ENCODE peak calls at places on chromosomes 7 and 10, in ten cellular contexts. J is sigmoid colon, U is transverse colon, X is prostate gland, G is upper lobe of left lung, K is GM12892, D is GM12891, B is HepG2, V is Panc1, W is spleen. H is an unnamed sample.

GRCh38 chr10:104350146-104350635 is 3.4 kb upstream of the CFAP58 start:
- DNase-seq in G (no peak), V (no peak), W (no peak), X (peak), D (no peak), U (no peak), K (no peak), B (peak), J (no peak), H (peak)

GRCh38 chr10:13830385-13830784 is 243.6 kb downstream of the PRPF18 start:
- DNase-seq in D (no peak), V (no peak), W (no peak), J (no peak), X (no peak), G (no peak), K (no peak), U (no peak), B (no peak), H (no peak)

GRCh38 chr10:17375936-17376584 is 78.3 kb downstream of the ST8SIA6 start:
- DNase-seq in K (no peak), U (no peak), J (no peak), D (no peak), V (no peak), W (no peak), X (no peak), G (no peak), B (peak), H (peak)

GRCh38 chr7:116341222-116341907 is 131.0 kb downstream of the TES start:
- DNase-seq in B (no peak), V (no peak), K (no peak), D (no peak), W (no peak), U (no peak), G (no peak), X (no peak), J (no peak), H (peak)

GRCh38 chr10:15140640-15141039 is 27.9 kb downstream of the NMT2 start:
- DNase-seq in K (no peak), J (no peak), B (no peak), V (no peak), G (no peak), W (no peak), U (no peak), D (no peak), X (no peak), H (no peak)

GRCh38 chr10:78850611-78851010 is 218.2 kb upstream of the ZMIZ1 start:
- DNase-seq in B (no peak), V (no peak), K (no peak), G (no peak), D (no peak), X (no peak), U (no peak), J (no peak), W (no peak), H (no peak)

GRCh38 chr10:78774999-78775711 is 293.6 kb upstream of the ZMIZ1 start:
- DNase-seq in J (no peak), U (no peak), W (no peak), X (no peak), D (no peak), G (no peak), V (no peak), K (no peak), B (peak), H (no peak)

GRCh38 chr10:91908358-91909177 is 718 bp downstream of the FGFBP3 start:
- DNase-seq in U (peak), J (peak), G (peak), V (peak), W (peak), B (peak), X (peak), K (peak), D (peak), H (peak)

GRCh38 chr7:25351761-25352160 is 123.5 kb upstream of the NPVF start:
- DNase-seq in K (no peak), B (no peak), G (no peak), U (no peak), D (no peak), W (no peak), V (no peak), X (no peak), J (no peak), H (no peak)

GRCh38 chr10:83988435-83988834 is 150.9 kb upstream of the GHITM start:
- DNase-seq in B (no peak), J (no peak), G (no peak), W (no peak), K (no peak), V (no peak), X (no peak), D (no peak), U (no peak), H (no peak)

GRCh38 chr10:62054408-62054807 is 152.9 kb downstream of the ARID5B start:
- DNase-seq in B (no peak), V (no peak), W (no peak), K (no peak), J (no peak), X (no peak), G (no peak), D (no peak), U (no peak), H (no peak)

GRCh38 chr7:31549621-31550020 is 35.7 kb downstream of the ITPRID1 start:
- DNase-seq in B (no peak), K (no peak), V (no peak), U (no peak), D (no peak), X (no peak), G (no peak), W (no peak), J (no peak), H (no peak)

GRCh38 chr7:117229350-117229749 is 93.5 kb downstream of the WNT2 start:
- DNase-seq in K (no peak), G (no peak), D (no peak), J (no peak), X (no peak), U (no peak), B (no peak), W (no peak), V (no peak), H (no peak)

GRCh38 chr10:43689955-43690771 is 41.5 kb upstream of the ZNF32 start:
- DNase-seq in K (peak), J (peak), V (no peak), U (peak), W (peak), B (peak), D (peak), X (peak), G (peak), H (peak)

GRCh38 chr10:21134645-21135395 is 237.7 kb upstream of the NEBL start:
- DNase-seq in K (no peak), V (peak), G (no peak), U (no peak), D (no peak), W (no peak), X (no peak), J (no peak), B (peak), H (no peak)

GRCh38 chr10:88113232-88113631 is 249.8 kb downstream of the PTEN start:
- DNase-seq in V (no peak), K (no peak), X (no peak), J (no peak), G (no peak), B (no peak), W (peak), D (no peak), U (no peak), H (no peak)

GRCh38 chr10:24207781-24208611 is 942 bp upstream of the KIAA1217 start:
- DNase-seq in D (no peak), W (no peak), X (peak), V (no peak), G (no peak), U (peak), B (peak), K (no peak), J (no peak), H (peak)

GRCh38 chr7:113159746-113160339 is 41.5 kb upstream of the SMIM30 start:
- DNase-seq in W (no peak), G (no peak), X (no peak), K (no peak), D (no peak), B (peak), U (no peak), V (peak), J (no peak), H (peak)

GRCh38 chr7:55024776-55025175 is 6.0 kb downstream of the EGFR start:
- DNase-seq in D (no peak), U (no peak), B (no peak), K (no peak), G (no peak), W (no peak), V (no peak), J (no peak), X (no peak), H (no peak)

GRCh38 chr7:3063016-3063753 is 19.5 kb upstream of the CARD11 start:
- DNase-seq in D (peak), V (no peak), G (no peak), B (no peak), J (no peak), X (no peak), U (peak), W (peak), K (peak), H (no peak)

GRCh38 chr7:151381333-151382078 is 28.3 kb downstream of the WDR86 start:
- DNase-seq in V (no peak), B (no peak), D (peak), W (peak), K (peak), G (peak), J (no peak), X (no peak), U (peak), H (no peak)

GRCh38 chr7:155584763-155585531 is 38.6 kb upstream of the CNPY1 start:
- DNase-seq in V (no peak), J (no peak), U (peak), G (no peak), B (no peak), K (no peak), X (no peak), W (no peak), D (no peak), H (no peak)

GRCh38 chr7:101519324-101520017 is 109.6 kb downstream of the MYL10 start:
- DNase-seq in W (no peak), V (no peak), X (no peak), K (no peak), U (no peak), J (no peak), D (no peak), G (no peak), B (no peak), H (no peak)

GRCh38 chr10:35451103-35452016 is 115.1 kb downstream of the CCNY start:
- DNase-seq in X (no peak), J (no peak), U (no peak), G (peak), K (peak), V (no peak), W (no peak), D (peak), B (no peak), H (no peak)

GRCh38 chr7:90595341-90595800 is 750 bp upstream of the CDK14 start:
- DNase-seq in B (no peak), K (no peak), U (no peak), J (no peak), V (no peak), G (no peak), X (no peak), W (no peak), D (no peak), H (no peak)

GRCh38 chr7:98753176-98753575 is 116.6 kb downstream of the TMEM130 start:
- DNase-seq in W (no peak), U (no peak), D (no peak), X (no peak), K (no peak), G (no peak), B (no peak), V (no peak), J (no peak), H (no peak)

GRCh38 chr10:17062493-17063487 is 66.8 kb downstream of the CUBN start:
- DNase-seq in G (no peak), J (peak), U (no peak), K (no peak), V (peak), D (no peak), W (no peak), B (peak), X (no peak), H (peak)

GRCh38 chr7:117544061-117544460 is 64.2 kb downstream of the CFTR start:
- DNase-seq in K (no peak), U (no peak), V (no peak), X (no peak), B (no peak), D (no peak), J (no peak), G (no peak), W (no peak), H (no peak)

DNA sequence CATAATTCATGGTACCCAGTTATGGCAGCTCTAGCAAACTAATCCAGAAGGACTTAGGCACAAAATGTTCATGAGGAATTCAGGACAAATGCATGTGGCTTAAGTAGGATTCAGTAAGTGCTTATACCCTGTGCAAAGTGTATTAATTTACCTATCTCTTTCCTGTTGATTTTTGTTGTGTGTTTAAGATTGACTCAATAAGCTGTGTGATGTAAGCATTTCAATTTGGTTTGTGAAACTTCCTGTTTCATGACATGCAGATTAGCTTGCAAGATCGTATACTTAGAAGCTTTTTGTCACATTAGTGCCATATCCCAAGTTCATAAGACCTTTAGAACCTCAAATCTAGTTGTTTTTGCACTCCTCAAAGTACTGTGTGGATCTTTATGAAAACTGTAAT is 416.7 kb downstream of the ARL4A start:
- DNase-seq in D (no peak), G (no peak), W (no peak), U (no peak), J (no peak), K (no peak), B (peak), X (no peak), V (no peak), H (no peak)
- TF ChIP-seq POLR2AphosphoS5 in D (no peak), G (no peak), W (no peak), U (no peak), J (no peak), K (no peak), B (no peak), X (no peak), V (no peak), H (no peak)

GRCh38 chr7:49787980-49788379 is 14.5 kb downstream of the VWC2 start:
- DNase-seq in J (no peak), V (no peak), G (peak), U (no peak), X (no peak), D (no peak), B (no peak), K (no peak), W (no peak), H (no peak)

GRCh38 chr7:49788455-49789059 is 15.1 kb downstream of the VWC2 start:
- DNase-seq in J (no peak), K (no peak), D (no peak), X (no peak), G (no peak), B (no peak), W (no peak), U (no peak), V (no peak), H (no peak)

GRCh38 chr7:49791089-49791741 is 17.8 kb downstream of the VWC2 start:
- DNase-seq in B (peak), U (peak), W (no peak), X (no peak), D (no peak), J (no peak), K (no peak), V (peak), G (no peak), H (no peak)

GRCh38 chr7:49789736-49790135 is 16.3 kb downstream of the VWC2 start:
- DNase-seq in W (no peak), J (no peak), G (peak), U (no peak), D (no peak), V (no peak), K (no peak), X (no peak), B (no peak), H (no peak)

GRCh38 chr7:49790209-49790608 is 16.8 kb downstream of the VWC2 start:
- DNase-seq in J (no peak), V (no peak), W (no peak), B (no peak), K (no peak), D (no peak), X (no peak), U (no peak), G (no peak), H (no peak)
- TF ChIP-seq POLR2AphosphoS5 in J (no peak), V (no peak), W (no peak), B (no peak), K (no peak), D (no peak), X (no peak), U (no peak), G (no peak), H (no peak)

GRCh38 chr10:44980309-44981171 is 1.9 kb upstream of the DEPP1 start:
- DNase-seq in U (no peak), V (no peak), J (peak), B (peak), X (no peak), G (no peak), D (no peak), W (peak), K (no peak), H (peak)

GRCh38 chr10:44983066-44983894 is 4.7 kb upstream of the DEPP1 start:
- DNase-seq in W (no peak), J (peak), X (no peak), U (no peak), B (no peak), V (no peak), D (no peak), K (no peak), G (no peak), H (no peak)

GRCh38 chr10:44982496-44982895 is 3.9 kb upstream of the DEPP1 start:
- DNase-seq in W (peak), J (peak), V (no peak), D (no peak), U (no peak), G (no peak), B (no peak), X (no peak), K (no peak), H (no peak)

GRCh38 chr10:44982114-44982460 is 3.5 kb upstream of the DEPP1 start:
- DNase-seq in V (no peak), U (no peak), D (no peak), B (no peak), X (no peak), K (no peak), J (peak), W (peak), G (peak), H (peak)

DNA sequence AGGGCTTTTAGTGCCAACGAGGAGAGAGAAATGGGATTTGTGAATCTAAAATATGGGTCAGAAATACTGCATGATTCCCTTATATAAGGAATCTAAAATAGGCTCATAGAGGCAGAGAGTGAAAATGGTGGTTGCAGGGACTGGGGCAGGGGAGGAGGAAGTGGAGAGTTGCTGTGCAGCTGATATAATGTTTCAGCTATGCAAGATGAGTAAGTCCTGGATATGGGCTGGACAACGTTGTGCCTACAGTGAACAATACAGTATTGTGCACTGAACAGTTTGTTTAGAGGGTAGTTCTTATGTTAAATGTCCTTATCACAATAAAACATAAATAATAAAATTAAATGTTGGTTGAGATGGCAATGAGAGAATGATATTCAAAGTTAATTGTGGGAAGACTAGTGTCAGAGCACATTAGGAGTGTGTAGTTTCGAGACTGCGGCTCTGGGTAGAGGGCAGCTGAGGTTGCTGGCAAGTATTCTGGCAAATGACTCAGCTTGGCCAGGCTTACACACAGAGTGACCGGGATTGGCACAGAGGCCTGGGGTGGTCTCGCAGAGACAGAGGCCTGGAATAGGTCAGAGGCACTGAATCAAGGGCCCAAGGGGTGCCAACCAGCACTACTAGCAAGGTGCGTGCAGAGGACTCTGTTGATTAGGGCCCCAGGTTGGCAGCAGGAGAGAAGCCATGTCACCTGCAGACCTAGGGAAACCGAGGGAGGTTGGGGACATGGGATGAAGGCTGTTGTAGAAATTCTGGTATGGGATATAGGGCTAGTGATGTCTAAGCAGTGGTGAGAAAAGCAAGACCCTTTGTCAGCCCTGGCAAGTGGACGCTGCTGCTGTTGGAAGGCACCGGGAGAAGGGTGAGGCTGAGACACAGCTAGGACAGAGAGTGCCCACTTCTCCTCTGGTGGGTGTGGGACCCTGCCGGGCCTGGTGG is 2.8 kb upstream of the DEPP1 start:
- DNase-seq in J (peak), V (peak), G (no peak), W (no peak), B (peak), D (no peak), X (no peak), U (no peak), K (no peak), H (peak)
- TF ChIP-seq POLR2AphosphoS5 in J (peak), V (no peak), G (no peak), W (no peak), B (no peak), D (no peak), X (peak), U (peak), K (no peak), H (peak)

GRCh38 chr10:8060704-8061121 is 6.2 kb downstream of the GATA3 start:
- DNase-seq in U (no peak), W (no peak), J (no peak), G (no peak), D (no peak), K (no peak), B (no peak), V (no peak), X (no peak), H (peak)
- TF ChIP-seq POLR2AphosphoS5 in U (no peak), W (no peak), J (no peak), G (no peak), D (no peak), K (no peak), B (no peak), V (no peak), X (no peak), H (no peak)

DNA sequence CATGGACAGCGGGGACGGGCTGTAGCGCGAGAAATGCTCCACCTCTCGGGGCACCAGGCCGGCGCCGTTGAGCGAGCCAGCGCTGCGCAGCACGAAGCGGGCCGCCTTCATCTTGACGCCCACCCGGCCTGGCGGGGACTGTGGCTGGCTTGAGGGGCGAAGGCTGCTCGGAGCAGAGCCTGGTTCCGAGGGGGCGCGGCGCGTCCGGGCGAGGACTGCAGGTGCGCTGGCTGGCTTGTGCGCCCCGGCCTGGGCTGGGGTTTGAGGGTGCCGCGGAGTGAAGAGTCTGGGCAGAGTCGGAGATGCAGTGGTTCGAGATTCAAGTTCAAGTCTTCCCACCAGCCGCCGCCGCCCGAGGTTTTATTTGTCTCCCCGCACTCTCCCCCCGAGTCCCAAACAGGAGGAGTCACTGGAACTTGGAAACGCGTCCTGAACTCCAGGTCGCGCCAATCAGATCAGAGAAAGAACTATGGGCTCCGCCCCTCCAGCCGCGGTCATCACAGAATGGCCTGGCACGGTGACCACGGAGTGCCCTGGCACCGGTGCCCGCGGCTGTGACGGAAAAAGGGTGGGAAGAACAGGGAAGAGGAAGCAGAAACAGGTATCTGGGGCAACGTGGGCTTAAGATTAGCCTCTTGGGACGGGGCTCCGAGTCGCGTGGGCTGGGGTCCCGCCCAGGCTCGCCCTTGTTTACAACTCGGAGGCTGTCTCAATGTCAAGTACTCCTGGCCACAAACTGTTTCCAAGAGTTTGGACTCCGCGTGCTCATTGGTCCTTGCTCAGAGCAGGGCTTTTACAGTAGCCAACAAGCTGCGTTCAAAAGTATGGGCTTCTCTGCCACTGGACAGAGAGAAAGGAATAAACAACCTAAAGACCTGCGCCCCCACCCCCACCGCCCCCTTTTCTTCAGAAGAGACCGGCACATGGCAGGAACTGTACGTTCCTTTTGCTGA is at the start of gene PDK4:
- DNase-seq in J (peak), V (peak), D (no peak), U (peak), B (no peak), X (peak), K (no peak), G (peak), W (peak), H (peak)
- TF ChIP-seq POLR2AphosphoS5 in J (peak), V (no peak), D (no peak), U (peak), B (no peak), X (peak), K (no peak), G (peak), W (peak), H (peak)

GRCh38 chr10:66748217-66748616 is 177.6 kb upstream of the LRRTM3 start:
- DNase-seq in J (no peak), X (no peak), U (no peak), K (no peak), W (no peak), V (no peak), B (no peak), D (no peak), G (no peak), H (no peak)
- TF ChIP-seq POLR2AphosphoS5 in J (no peak), X (no peak), U (no peak), K (no peak), W (no peak), V (no peak), B (no peak), D (no peak), G (no peak), H (no peak)